ENCODE peak calls at places on chromosomes 6 and 20, in six cellular contexts. H is HepG2, K is GM12878, B is HCT116, Q is H1, P is K562. V is an unnamed sample.

GRCh38 chr6:85404497-85405174 is 45.2 kb upstream of the NT5E start:
- DNase-seq in H (peak), K (no peak), B (peak), Q (no peak), P (no peak), V (no peak)

GRCh38 chr20:64000906-64001305 is 20.0 kb downstream of the PRPF6 start:
- DNase-seq in H (no peak), K (no peak), B (no peak), Q (no peak), P (no peak), V (no peak)

GRCh38 chr6:146650799-146651481 is 52.2 kb downstream of the ADGB start:
- DNase-seq in H (no peak), K (no peak), B (no peak), Q (no peak), P (no peak), V (no peak)

GRCh38 chr6:21431526-21431925 is 162.0 kb upstream of the SOX4 start:
- DNase-seq in H (no peak), K (no peak), B (no peak), Q (no peak), P (no peak), V (no peak)

GRCh38 chr6:169035381-169036280 is 218.0 kb downstream of the THBS2 start:
- DNase-seq in H (no peak), K (no peak), B (no peak), Q (no peak), P (no peak), V (no peak)

GRCh38 chr6:143941852-143942627 is 66.0 kb downstream of the PLAGL1 start:
- DNase-seq in H (peak), K (no peak), B (peak), Q (peak), P (peak), V (peak)

GRCh38 chr6:4598384-4598783 is 177.8 kb upstream of the CDYL start:
- DNase-seq in H (no peak), K (no peak), B (no peak), Q (no peak), P (no peak), V (no peak)

GRCh38 chr6:105587349-105588115 is 184.7 kb upstream of the PREP start:
- DNase-seq in H (no peak), K (no peak), B (no peak), Q (no peak), P (no peak), V (no peak)

GRCh38 chr6:105492706-105493673 is 90.1 kb upstream of the PREP start:
- DNase-seq in H (no peak), K (no peak), B (no peak), Q (no peak), P (no peak), V (no peak)

GRCh38 chr20:54557836-54558590 is 82.6 kb downstream of the DOK5 start:
- DNase-seq in H (no peak), K (no peak), B (no peak), Q (no peak), P (no peak), V (no peak)

GRCh38 chr6:52576392-52577021 is 353 bp downstream of the TRAM2 start:
- DNase-seq in H (peak), K (peak), B (peak), Q (peak), P (peak), V (no peak)

GRCh38 chr6:158938811-158939254 is 61.2 kb downstream of the RSPH3 start:
- DNase-seq in H (no peak), K (no peak), B (peak), Q (no peak), P (peak), V (no peak)

GRCh38 chr6:133971861-133972260 is 18.8 kb downstream of the TBPL1 start:
- DNase-seq in H (no peak), K (no peak), B (no peak), Q (no peak), P (no peak), V (no peak)

GRCh38 chr6:129448965-129449364 is 261.0 kb downstream of the ARHGAP18 start:
- DNase-seq in H (no peak), K (peak), B (no peak), Q (no peak), P (no peak), V (no peak)

GRCh38 chr6:43838276-43839036 is 68.4 kb downstream of the VEGFA start:
- DNase-seq in H (peak), K (no peak), B (peak), Q (no peak), P (peak), V (no peak)

GRCh38 chr6:7262037-7262461 is 51.0 kb downstream of the SSR1 start:
- DNase-seq in H (no peak), K (no peak), B (no peak), Q (peak), P (peak), V (no peak)

GRCh38 chr6:13480631-13481501 is 6.5 kb downstream of the GFOD1 start:
- DNase-seq in H (no peak), K (no peak), B (no peak), Q (no peak), P (no peak), V (no peak)

GRCh38 chr20:52410182-52410647 is 218.6 kb upstream of the ZFP64 start:
- DNase-seq in H (no peak), K (no peak), B (no peak), Q (no peak), P (no peak), V (no peak)

GRCh38 chr6:133609404-133610270 is 279.3 kb upstream of the TCF21 start:
- DNase-seq in H (peak), K (no peak), B (peak), Q (no peak), P (no peak), V (no peak)

GRCh38 chr6:1014431-1014807 is 297.5 kb upstream of the FOXQ1 start:
- DNase-seq in H (no peak), K (no peak), B (no peak), Q (no peak), P (no peak), V (no peak)

GRCh38 chr6:92231220-92231701 is 1188.1 kb downstream of the EPHA7 start:
- DNase-seq in H (no peak), K (no peak), B (no peak), Q (no peak), P (no peak), V (no peak)

GRCh38 chr6:11142296-11143027 is 30.9 kb upstream of the ERVFRD-1 start:
- DNase-seq in H (no peak), K (no peak), B (no peak), Q (no peak), P (no peak), V (no peak)

GRCh38 chr20:28562510-28562898 is 2695.0 kb upstream of the DEFB115 start:
- DNase-seq in H (no peak), K (no peak), B (no peak), Q (no peak), P (peak), V (no peak)

GRCh38 chr6:3915076-3915791 is 66.1 kb downstream of the FAM50B start:
- DNase-seq in H (no peak), K (peak), B (no peak), Q (peak), P (no peak), V (no peak)

GRCh38 chr6:100105138-100105537 is 111.1 kb upstream of the MCHR2 start:
- DNase-seq in H (no peak), K (no peak), B (no peak), Q (no peak), P (no peak), V (no peak)

GRCh38 chr6:154893927-154894326 is 101.2 kb upstream of the TIAM2 start:
- DNase-seq in H (no peak), K (no peak), B (no peak), Q (no peak), P (no peak), V (no peak)

GRCh38 chr6:513058-513457 is 121.5 kb downstream of the IRF4 start:
- DNase-seq in H (no peak), K (no peak), B (no peak), Q (no peak), P (no peak), V (no peak)

GRCh38 chr6:128605961-128606360 is 85.6 kb upstream of the PTPRK start:
- DNase-seq in H (no peak), K (no peak), B (no peak), Q (no peak), P (no peak), V (no peak)

GRCh38 chr6:92479821-92480220 is 939.5 kb downstream of the EPHA7 start:
- DNase-seq in H (no peak), K (no peak), B (no peak), Q (no peak), P (no peak), V (no peak)

GRCh38 chr20:18506744-18507143 is 996 bp upstream of the SEC23B start:
- DNase-seq in H (no peak), K (no peak), B (no peak), Q (no peak), P (no peak), V (no peak)

GRCh38 chr6:42136508-42137191 is 5.8 kb downstream of the C6orf132 start:
- DNase-seq in H (peak), K (peak), B (peak), Q (peak), P (peak), V (peak)

GRCh38 chr6:112571486-112571885 is 224.4 kb downstream of the RFPL4B start:
- DNase-seq in H (no peak), K (no peak), B (no peak), Q (no peak), P (no peak), V (no peak)

GRCh38 chr6:16482702-16483314 is 244.4 kb downstream of the GMPR start:
- DNase-seq in H (no peak), K (no peak), B (no peak), Q (no peak), P (no peak), V (no peak)

GRCh38 chr6:82691997-82692396 is 328.4 kb downstream of the TPBG start:
- DNase-seq in H (no peak), K (no peak), B (no peak), Q (no peak), P (no peak), V (no peak)

GRCh38 chr6:106746660-106747059 is 117.3 kb downstream of the QRSL1 start:
- DNase-seq in H (peak), K (no peak), B (no peak), Q (no peak), P (no peak), V (no peak)

GRCh38 chr6:116268589-116269293 is 11.0 kb downstream of the TSPYL1 start:
- DNase-seq in H (peak), K (no peak), B (peak), Q (no peak), P (peak), V (no peak)

GRCh38 chr20:957544-957943 is 41.4 kb upstream of the ANGPT4 start:
- DNase-seq in H (no peak), K (no peak), B (no peak), Q (no peak), P (peak), V (no peak)

GRCh38 chr6:10395171-10395945 is 19.5 kb downstream of the TFAP2A start:
- DNase-seq in H (no peak), K (no peak), B (no peak), Q (no peak), P (no peak), V (no peak)

GRCh38 chr6:88365656-88366055 is 199.5 kb upstream of the CNR1 start:
- DNase-seq in H (no peak), K (no peak), B (no peak), Q (no peak), P (no peak), V (no peak)

GRCh38 chr6:88365230-88365629 is 199.1 kb upstream of the CNR1 start:
- DNase-seq in H (no peak), K (no peak), B (no peak), Q (no peak), P (no peak), V (no peak)

GRCh38 chr6:88370127-88370710 is 204.1 kb upstream of the CNR1 start:
- DNase-seq in H (no peak), K (no peak), B (no peak), Q (no peak), P (no peak), V (no peak)

GRCh38 chr6:88367248-88367647 is 201.1 kb upstream of the CNR1 start:
- DNase-seq in H (no peak), K (no peak), B (no peak), Q (no peak), P (no peak), V (no peak)

GRCh38 chr6:88368071-88368787 is 202.1 kb upstream of the CNR1 start:
- DNase-seq in H (no peak), K (no peak), B (no peak), Q (no peak), P (no peak), V (no peak)
- TF ChIP-seq ZNF274 in H (no peak), K (no peak), B (no peak), Q (no peak), P (no peak), V (no peak)

GRCh38 chr20:44023515-44024371 is 109.1 kb downstream of the TOX2 start:
- DNase-seq in H (no peak), K (no peak), B (no peak), Q (no peak), P (no peak), V (no peak)
- TF ChIP-seq YY1 in H (no peak), K (no peak), B (no peak), Q (no peak), P (no peak), V (no peak)

GRCh38 chr6:17965397-17965796 is 22.0 kb downstream of the KIF13A start:
- DNase-seq in H (no peak), K (no peak), B (no peak), Q (no peak), P (no peak), V (no peak)

GRCh38 chr6:17964633-17965032 is 22.8 kb downstream of the KIF13A start:
- DNase-seq in H (no peak), K (no peak), B (no peak), Q (no peak), P (no peak), V (no peak)

GRCh38 chr6:17966451-17966850 is 21.0 kb downstream of the KIF13A start:
- DNase-seq in H (no peak), K (no peak), B (no peak), Q (no peak), P (no peak), V (no peak)

GRCh38 chr6:17959317-17959716 is 28.1 kb downstream of the KIF13A start:
- DNase-seq in H (no peak), K (no peak), B (no peak), Q (no peak), P (no peak), V (no peak)

DNA sequence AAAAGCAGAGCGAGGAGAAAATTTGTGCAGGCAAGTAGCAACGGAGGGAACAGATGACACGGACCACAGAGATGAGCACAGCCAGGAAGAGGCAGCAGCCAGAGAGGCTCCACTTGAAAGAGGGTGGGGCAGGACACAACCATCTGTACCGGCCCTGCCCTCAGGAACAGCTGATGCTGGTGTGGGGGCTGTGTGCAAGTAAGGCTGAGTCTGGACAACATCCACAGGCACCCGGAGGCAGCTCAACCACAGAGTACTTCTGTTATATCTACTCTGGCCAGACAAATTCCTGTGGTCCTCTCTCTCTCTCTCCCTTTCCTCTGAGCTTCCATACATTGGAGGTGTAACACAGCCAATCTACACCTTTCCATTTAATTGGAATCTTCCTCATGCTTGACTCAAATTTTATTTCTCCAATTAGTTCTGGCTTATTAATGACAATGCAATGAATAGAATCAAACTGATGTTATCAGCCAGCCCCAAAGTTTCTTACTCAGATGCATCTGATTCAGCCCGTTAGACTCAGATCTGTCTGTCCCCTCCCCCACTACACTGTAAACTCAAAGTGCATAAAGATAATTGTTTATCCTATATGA is 24.9 kb downstream of the KIF13A start:
- DNase-seq in H (no peak), K (no peak), B (no peak), Q (no peak), P (peak), V (no peak)
- TF ChIP-seq ZNF274 in H (no peak), K (no peak), B (no peak), Q (no peak), P (peak), V (no peak)

DNA sequence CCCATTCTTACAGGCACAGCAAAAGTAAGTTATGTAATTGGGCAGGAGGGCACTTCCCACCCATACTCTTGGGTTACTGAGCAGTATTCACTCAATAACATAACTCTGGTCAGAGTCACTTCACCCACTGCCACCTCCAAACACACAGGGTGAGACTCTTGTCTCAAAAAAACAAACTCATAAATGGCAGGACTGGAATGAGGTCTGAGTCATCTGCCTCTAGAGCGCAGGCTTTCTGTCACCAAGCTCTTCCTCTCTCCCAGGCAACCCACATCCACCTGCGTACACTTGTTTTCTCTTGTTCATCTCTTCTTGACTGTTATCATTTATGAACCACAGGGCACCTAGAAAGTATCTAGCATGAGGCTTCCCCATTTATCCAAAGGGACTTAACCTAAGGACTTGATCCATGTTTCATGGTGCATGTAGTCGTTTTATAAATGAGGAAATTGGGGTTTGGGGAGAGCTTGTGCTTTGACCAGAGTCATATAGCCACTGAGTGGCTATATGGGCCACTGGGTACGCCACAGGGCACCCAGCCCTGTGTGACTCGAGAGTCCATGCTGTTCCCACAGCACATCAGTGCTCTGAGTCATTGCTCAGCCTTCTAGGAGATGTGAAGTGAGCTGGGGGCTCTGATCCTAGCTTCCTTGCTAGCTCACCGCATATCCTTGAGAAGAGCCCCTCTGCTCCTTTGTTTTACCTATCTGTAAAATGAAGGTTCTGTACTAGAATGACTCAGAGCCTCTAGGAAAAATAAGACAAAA is 22.4 kb downstream of the C20orf173 start:
- DNase-seq in H (no peak), K (no peak), B (no peak), Q (no peak), P (no peak), V (no peak)
- TF ChIP-seq YY1 in H (no peak), K (no peak), B (no peak), Q (no peak), P (no peak), V (no peak)

DNA sequence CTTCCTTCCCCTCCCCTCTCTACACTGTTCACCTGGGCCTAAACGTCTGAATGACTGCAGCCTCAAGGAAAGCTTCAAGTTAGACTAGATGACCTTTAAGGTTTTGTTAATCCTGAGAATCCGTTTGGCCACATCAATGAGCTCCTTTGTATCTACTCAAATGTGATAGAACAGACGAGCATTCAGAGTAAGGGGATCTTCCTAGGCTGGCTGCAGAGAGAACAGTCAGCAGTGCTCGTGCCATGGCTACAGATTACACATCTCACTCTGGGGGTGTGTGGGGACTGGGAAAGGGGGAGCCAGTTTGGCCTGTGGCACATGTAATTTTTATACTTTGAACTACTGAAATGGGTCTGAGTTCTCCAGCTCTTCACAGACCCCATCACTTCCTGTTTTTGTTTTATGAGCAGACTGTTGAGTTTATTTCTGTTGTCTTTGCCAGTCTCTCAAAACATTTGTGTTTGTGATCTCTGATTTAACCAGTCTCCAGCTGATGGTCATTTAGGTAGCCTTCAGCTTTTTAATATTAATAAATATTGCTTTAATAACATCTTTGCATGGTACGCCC is 50.9 kb downstream of the KCNS1 start:
- DNase-seq in H (no peak), K (no peak), B (no peak), Q (no peak), P (no peak), V (no peak)
- TF ChIP-seq ZNF274 in H (no peak), K (no peak), B (no peak), Q (no peak), P (no peak), V (no peak)

GRCh38 chr20:58717278-58718091 is 24.9 kb downstream of the NPEPL1 start:
- DNase-seq in H (no peak), K (no peak), B (no peak), Q (peak), P (peak), V (no peak)

GRCh38 chr20:58714923-58715708 is 22.5 kb downstream of the NPEPL1 start:
- DNase-seq in H (no peak), K (no peak), B (no peak), Q (no peak), P (no peak), V (no peak)

GRCh38 chr20:58715709-58716475 is 23.3 kb downstream of the NPEPL1 start:
- DNase-seq in H (no peak), K (no peak), B (no peak), Q (peak), P (no peak), V (no peak)

GRCh38 chr20:58718121-58718563 is 25.5 kb downstream of the NPEPL1 start:
- DNase-seq in H (no peak), K (no peak), B (no peak), Q (peak), P (no peak), V (no peak)

DNA sequence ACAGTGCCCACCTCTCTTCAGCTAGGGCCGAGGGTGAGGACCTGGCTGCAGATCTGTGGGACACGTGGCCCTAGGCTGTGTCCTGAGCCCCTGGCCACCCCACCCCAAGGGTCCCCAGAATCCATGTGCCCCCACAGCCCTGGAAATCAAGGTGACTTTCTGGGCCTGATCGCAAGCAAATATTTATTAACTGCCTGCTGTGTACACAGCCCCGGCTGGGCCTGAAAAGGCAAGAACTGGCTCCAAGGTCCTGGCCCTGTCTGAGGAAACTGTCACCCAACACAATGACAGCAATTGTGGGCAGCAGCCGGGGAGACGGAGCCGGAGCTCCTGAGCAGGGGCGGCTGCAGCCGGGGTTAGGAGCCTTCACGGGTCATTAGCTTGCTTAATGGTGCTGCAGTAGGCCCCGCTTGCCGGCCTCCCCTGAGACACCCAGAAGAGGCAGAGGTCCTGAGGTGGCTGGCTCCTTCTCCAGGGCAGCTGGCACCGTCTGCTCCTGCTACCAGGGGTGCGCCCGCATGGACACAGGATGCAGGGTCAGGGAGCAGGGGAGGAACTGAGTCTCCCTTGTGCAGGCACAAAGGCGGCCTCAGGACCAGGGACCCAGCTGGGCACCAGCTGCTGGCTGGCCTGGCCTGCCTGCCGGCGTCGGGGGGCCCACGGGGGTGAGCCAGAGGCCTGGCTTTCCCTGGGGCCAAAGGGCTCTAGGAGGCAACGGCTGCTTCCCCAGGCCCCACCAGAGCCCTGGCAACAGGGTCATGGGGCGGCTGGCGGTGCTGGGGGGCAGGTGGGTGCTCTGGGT is 24.1 kb downstream of the NPEPL1 start:
- DNase-seq in H (peak), K (no peak), B (no peak), Q (peak), P (no peak), V (no peak)
- TF ChIP-seq YY1 in H (no peak), K (no peak), B (no peak), Q (no peak), P (no peak), V (no peak)